ENCODE peak calls at places on chromosomes 3 and 15, in seven cellular contexts. One of them, this sample, is unnamed. For H3K4me1 and H3K36me3, the result is how much of the 10 kb centered on the place peaks cover.

GRCh38 chr3:101151286-101151901 is 158.2 kb upstream of the ABI3BP start:
- DNase-seq in CD4-positive, CD25-positive, alpha-beta regulatory T cell: no peak
- DNase-seq in neuronal stem cell: no peak
- DNase-seq in neural progenitor cell: no peak
- DNase-seq in PC-9: no peak
- DNase-seq in left ventricle myocardium inferior: no peak
- DNase-seq in uterus: no peak
- DNase-seq in this sample: no peak

GRCh38 chr3:149274220-149274619 is 52.6 kb upstream of the CP start:
- DNase-seq in CD4-positive, CD25-positive, alpha-beta regulatory T cell: no peak
- DNase-seq in neuronal stem cell: no peak
- DNase-seq in neural progenitor cell: no peak
- DNase-seq in PC-9: no peak
- DNase-seq in left ventricle myocardium inferior: no peak
- DNase-seq in uterus: no peak
- DNase-seq in this sample: no peak

GRCh38 chr3:119311191-119311925 is 17.2 kb downstream of the ARHGAP31 start:
- DNase-seq in CD4-positive, CD25-positive, alpha-beta regulatory T cell: no peak
- DNase-seq in neuronal stem cell: no peak
- DNase-seq in neural progenitor cell: no peak
- DNase-seq in PC-9: no peak
- DNase-seq in left ventricle myocardium inferior: no peak
- DNase-seq in uterus: no peak
- DNase-seq in this sample: no peak

GRCh38 chr3:10185804-10186762 is 21.4 kb downstream of the IRAK2 start:
- DNase-seq in CD4-positive, CD25-positive, alpha-beta regulatory T cell: no peak
- DNase-seq in neuronal stem cell: no peak
- DNase-seq in neural progenitor cell: no peak
- DNase-seq in PC-9: no peak
- DNase-seq in left ventricle myocardium inferior: no peak
- DNase-seq in uterus: no peak
- DNase-seq in this sample: no peak

GRCh38 chr15:23690450-23690852 is 3.3 kb upstream of the NDN start:
- DNase-seq in CD4-positive, CD25-positive, alpha-beta regulatory T cell: no peak
- DNase-seq in neuronal stem cell: peak
- DNase-seq in neural progenitor cell: peak
- DNase-seq in PC-9: no peak
- DNase-seq in left ventricle myocardium inferior: peak
- DNase-seq in uterus: peak
- DNase-seq in this sample: no peak

GRCh38 chr15:77720617-77721016 is 87.9 kb upstream of the LINGO1 start:
- DNase-seq in CD4-positive, CD25-positive, alpha-beta regulatory T cell: no peak
- DNase-seq in neuronal stem cell: no peak
- DNase-seq in neural progenitor cell: no peak
- DNase-seq in PC-9: no peak
- DNase-seq in left ventricle myocardium inferior: no peak
- DNase-seq in uterus: no peak
- DNase-seq in this sample: no peak

GRCh38 chr3:112767777-112768176 is 78.9 kb downstream of the CD200R1L start:
- DNase-seq in CD4-positive, CD25-positive, alpha-beta regulatory T cell: no peak
- DNase-seq in neuronal stem cell: no peak
- DNase-seq in neural progenitor cell: no peak
- DNase-seq in PC-9: no peak
- DNase-seq in left ventricle myocardium inferior: no peak
- DNase-seq in uterus: no peak
- DNase-seq in this sample: no peak

GRCh38 chr15:85624241-85624855 is 170.4 kb downstream of the KLHL25 start:
- DNase-seq in CD4-positive, CD25-positive, alpha-beta regulatory T cell: peak
- DNase-seq in neuronal stem cell: no peak
- DNase-seq in neural progenitor cell: no peak
- DNase-seq in PC-9: no peak
- DNase-seq in left ventricle myocardium inferior: no peak
- DNase-seq in uterus: no peak
- DNase-seq in this sample: no peak

GRCh38 chr3:13338231-13338630 is 81.9 kb downstream of the NUP210 start:
- DNase-seq in CD4-positive, CD25-positive, alpha-beta regulatory T cell: no peak
- DNase-seq in neuronal stem cell: no peak
- DNase-seq in neural progenitor cell: no peak
- DNase-seq in PC-9: no peak
- DNase-seq in left ventricle myocardium inferior: no peak
- DNase-seq in uterus: no peak
- DNase-seq in this sample: no peak

GRCh38 chr3:13336592-13336991 is 83.5 kb downstream of the NUP210 start:
- DNase-seq in CD4-positive, CD25-positive, alpha-beta regulatory T cell: no peak
- DNase-seq in neuronal stem cell: no peak
- DNase-seq in neural progenitor cell: no peak
- DNase-seq in PC-9: no peak
- DNase-seq in left ventricle myocardium inferior: no peak
- DNase-seq in uterus: no peak
- DNase-seq in this sample: no peak

GRCh38 chr3:13338996-13339395 is 81.1 kb downstream of the NUP210 start:
- DNase-seq in CD4-positive, CD25-positive, alpha-beta regulatory T cell: no peak
- DNase-seq in neuronal stem cell: no peak
- DNase-seq in neural progenitor cell: no peak
- DNase-seq in PC-9: no peak
- DNase-seq in left ventricle myocardium inferior: no peak
- DNase-seq in uterus: no peak
- DNase-seq in this sample: no peak

GRCh38 chr3:13343601-13344000 is 76.5 kb downstream of the NUP210 start:
- DNase-seq in CD4-positive, CD25-positive, alpha-beta regulatory T cell: no peak
- DNase-seq in neuronal stem cell: no peak
- DNase-seq in neural progenitor cell: no peak
- DNase-seq in PC-9: no peak
- DNase-seq in left ventricle myocardium inferior: no peak
- DNase-seq in uterus: no peak
- DNase-seq in this sample: no peak

GRCh38 chr3:13339833-13340232 is 80.3 kb downstream of the NUP210 start:
- DNase-seq in CD4-positive, CD25-positive, alpha-beta regulatory T cell: no peak
- DNase-seq in neuronal stem cell: no peak
- DNase-seq in neural progenitor cell: no peak
- DNase-seq in PC-9: no peak
- DNase-seq in left ventricle myocardium inferior: no peak
- DNase-seq in uterus: no peak
- DNase-seq in this sample: no peak
- H3K4me3 ChIP-seq in CD4-positive, CD25-positive, alpha-beta regulatory T cell: no peak
- H3K4me3 ChIP-seq in neuronal stem cell: no peak
- H3K4me3 ChIP-seq in neural progenitor cell: no peak
- H3K4me3 ChIP-seq in PC-9: no peak
- H3K4me3 ChIP-seq in left ventricle myocardium inferior: no peak
- H3K4me3 ChIP-seq in uterus: no peak
- H3K4me3 ChIP-seq in this sample: no peak

DNA sequence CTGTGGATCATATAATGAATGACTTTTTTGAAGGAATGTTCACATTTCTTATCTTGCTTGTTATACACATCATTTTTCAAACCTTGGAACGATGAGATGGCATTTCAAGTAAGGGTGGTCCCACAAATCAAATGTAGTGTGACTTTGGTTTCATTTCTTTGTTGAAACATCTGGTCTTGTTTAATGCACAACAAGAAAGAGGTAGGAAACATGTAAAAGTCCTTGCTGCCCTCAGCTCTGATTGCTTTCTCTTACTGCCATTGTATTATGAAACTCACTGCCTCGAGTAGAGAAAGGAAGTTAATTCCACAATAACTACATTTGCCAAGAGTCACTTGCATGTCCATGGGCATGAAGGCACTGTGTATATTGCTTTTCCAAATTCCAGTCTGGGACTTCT is 32.2 kb downstream of the RBMS3 start:
- DNase-seq in CD4-positive, CD25-positive, alpha-beta regulatory T cell: no peak
- DNase-seq in neuronal stem cell: no peak
- DNase-seq in neural progenitor cell: no peak
- DNase-seq in PC-9: no peak
- DNase-seq in left ventricle myocardium inferior: no peak
- DNase-seq in uterus: no peak
- DNase-seq in this sample: no peak
- H3K4me1 ChIP-seq in CD4-positive, CD25-positive, alpha-beta regulatory T cell: under half
- H3K4me1 ChIP-seq in neuronal stem cell: under half
- H3K4me1 ChIP-seq in neural progenitor cell: under half
- H3K4me1 ChIP-seq in PC-9: under half
- H3K4me1 ChIP-seq in left ventricle myocardium inferior: half or more
- H3K4me1 ChIP-seq in uterus: under half
- H3K4me1 ChIP-seq in this sample: under half

DNA sequence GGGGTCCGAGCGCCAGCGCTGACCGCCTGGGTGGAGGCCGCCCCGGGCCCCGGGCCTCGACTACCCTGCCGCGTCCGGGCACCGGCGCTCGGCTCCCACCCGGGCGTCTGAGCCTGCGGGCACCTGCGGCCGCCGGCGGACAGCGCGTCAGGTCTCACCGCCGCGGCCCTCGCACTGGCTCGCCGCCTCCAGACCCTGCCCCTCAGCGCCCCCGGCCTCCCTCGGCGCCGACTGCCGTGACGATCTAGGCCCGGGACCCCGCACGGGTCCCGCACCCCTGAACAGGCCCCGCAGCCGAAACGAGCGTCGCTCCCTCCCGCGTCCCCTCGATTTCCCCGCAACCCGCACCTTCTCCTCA is 297 bp downstream of the PRC1 start:
- DNase-seq in CD4-positive, CD25-positive, alpha-beta regulatory T cell: no peak
- DNase-seq in neuronal stem cell: peak
- DNase-seq in neural progenitor cell: peak
- DNase-seq in PC-9: peak
- DNase-seq in left ventricle myocardium inferior: no peak
- DNase-seq in uterus: no peak
- DNase-seq in this sample: no peak
- H3K36me3 ChIP-seq in CD4-positive, CD25-positive, alpha-beta regulatory T cell: under half
- H3K36me3 ChIP-seq in neuronal stem cell: under half
- H3K36me3 ChIP-seq in neural progenitor cell: under half
- H3K36me3 ChIP-seq in PC-9: under half
- H3K36me3 ChIP-seq in left ventricle myocardium inferior: under half
- H3K36me3 ChIP-seq in uterus: under half
- H3K36me3 ChIP-seq in this sample: under half

DNA sequence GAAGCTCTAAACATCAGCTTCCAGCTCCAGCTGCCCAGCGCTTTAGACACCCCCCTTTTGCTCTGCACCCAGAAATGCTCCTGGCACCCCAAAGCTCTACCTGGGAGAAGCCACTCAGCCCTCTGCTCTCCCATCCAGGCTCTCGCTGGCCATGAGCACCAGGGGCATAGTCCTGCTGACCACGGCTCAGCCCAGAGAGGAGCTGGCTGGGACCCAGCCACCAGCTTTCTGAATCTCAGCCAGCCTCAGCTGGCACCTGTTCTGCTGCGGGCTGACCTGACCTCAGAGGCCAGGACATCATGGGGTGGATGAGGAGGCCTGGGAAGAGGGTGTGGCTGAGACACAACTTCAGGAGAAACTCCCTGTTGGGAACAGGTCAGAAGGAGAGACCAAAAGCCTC is 8.6 kb downstream of the NTRK3 start:
- DNase-seq in CD4-positive, CD25-positive, alpha-beta regulatory T cell: no peak
- DNase-seq in neuronal stem cell: no peak
- DNase-seq in neural progenitor cell: no peak
- DNase-seq in PC-9: no peak
- DNase-seq in left ventricle myocardium inferior: peak
- DNase-seq in uterus: no peak
- DNase-seq in this sample: no peak
- H3K4me3 ChIP-seq in CD4-positive, CD25-positive, alpha-beta regulatory T cell: no peak
- H3K4me3 ChIP-seq in neuronal stem cell: no peak
- H3K4me3 ChIP-seq in neural progenitor cell: no peak
- H3K4me3 ChIP-seq in PC-9: no peak
- H3K4me3 ChIP-seq in left ventricle myocardium inferior: no peak
- H3K4me3 ChIP-seq in uterus: no peak
- H3K4me3 ChIP-seq in this sample: no peak

GRCh38 chr3:141114179-141114745 is 63.1 kb downstream of the SPSB4 start:
- DNase-seq in CD4-positive, CD25-positive, alpha-beta regulatory T cell: no peak
- DNase-seq in neuronal stem cell: no peak
- DNase-seq in neural progenitor cell: no peak
- DNase-seq in PC-9: no peak
- DNase-seq in left ventricle myocardium inferior: no peak
- DNase-seq in uterus: no peak
- DNase-seq in this sample: no peak
- H3K4me1 ChIP-seq in CD4-positive, CD25-positive, alpha-beta regulatory T cell: under half
- H3K4me1 ChIP-seq in neuronal stem cell: under half
- H3K4me1 ChIP-seq in neural progenitor cell: under half
- H3K4me1 ChIP-seq in PC-9: under half
- H3K4me1 ChIP-seq in left ventricle myocardium inferior: under half
- H3K4me1 ChIP-seq in uterus: under half
- H3K4me1 ChIP-seq in this sample: under half

GRCh38 chr3:170386468-170386867 is 29.0 kb downstream of the SKIL start:
- DNase-seq in CD4-positive, CD25-positive, alpha-beta regulatory T cell: no peak
- DNase-seq in neuronal stem cell: no peak
- DNase-seq in neural progenitor cell: no peak
- DNase-seq in PC-9: no peak
- DNase-seq in left ventricle myocardium inferior: no peak
- DNase-seq in uterus: no peak
- DNase-seq in this sample: no peak
- H3K36me3 ChIP-seq in CD4-positive, CD25-positive, alpha-beta regulatory T cell: under half
- H3K36me3 ChIP-seq in neuronal stem cell: under half
- H3K36me3 ChIP-seq in neural progenitor cell: under half
- H3K36me3 ChIP-seq in PC-9: half or more
- H3K36me3 ChIP-seq in left ventricle myocardium inferior: half or more
- H3K36me3 ChIP-seq in uterus: under half
- H3K36me3 ChIP-seq in this sample: under half

DNA sequence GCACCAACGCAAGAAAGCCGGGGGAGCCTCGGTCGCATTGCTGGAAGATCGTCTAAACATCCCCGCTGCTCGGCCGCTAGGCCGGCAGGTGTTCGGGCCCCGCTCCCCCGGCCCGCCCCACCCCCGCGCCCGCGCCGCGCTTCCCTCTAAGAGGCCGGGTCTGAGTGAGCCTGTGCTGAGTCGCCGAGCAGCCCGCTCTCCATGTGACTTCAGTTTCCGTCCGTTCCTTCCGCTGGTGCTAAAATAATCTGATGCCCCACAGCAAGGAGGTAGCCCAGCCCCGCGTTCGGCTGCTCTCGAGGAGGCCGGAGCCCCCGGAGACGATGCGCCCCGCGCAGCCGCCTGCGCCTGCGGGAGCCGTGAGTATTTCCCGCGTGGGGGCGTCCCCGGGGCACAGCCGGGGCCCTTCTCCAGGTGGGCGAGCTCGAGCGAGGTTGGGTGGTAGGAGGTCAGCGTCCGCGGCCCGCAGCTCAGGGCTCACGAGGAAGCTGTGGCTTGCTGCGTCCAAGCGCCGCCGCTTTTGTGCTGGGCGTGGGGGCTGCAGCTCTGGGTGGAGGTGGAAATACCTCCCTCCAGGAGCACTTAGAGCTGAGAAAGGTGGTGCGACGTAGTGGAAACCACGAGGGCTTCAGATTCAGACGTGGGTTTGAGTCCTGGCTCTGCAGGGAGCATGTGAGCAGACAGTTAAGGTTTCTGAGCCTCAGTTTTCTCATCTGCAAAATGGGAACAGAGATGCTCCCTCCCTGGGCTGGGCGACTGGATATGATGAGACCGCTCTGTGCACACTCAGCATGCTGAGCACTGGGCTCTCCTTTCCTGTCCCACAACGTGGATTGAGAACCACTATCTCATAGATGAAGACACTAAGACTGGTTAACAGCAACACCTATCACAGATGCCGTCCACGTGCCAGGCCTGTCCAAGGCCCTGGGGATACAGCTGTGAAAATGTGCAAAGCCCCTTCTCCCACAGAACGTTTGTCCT is at the start of gene NRROS:
- DNase-seq in CD4-positive, CD25-positive, alpha-beta regulatory T cell: peak
- DNase-seq in neuronal stem cell: peak
- DNase-seq in neural progenitor cell: peak
- DNase-seq in PC-9: peak
- DNase-seq in left ventricle myocardium inferior: peak
- DNase-seq in uterus: peak
- DNase-seq in this sample: peak
- H3K4me3 ChIP-seq in CD4-positive, CD25-positive, alpha-beta regulatory T cell: peak
- H3K4me3 ChIP-seq in neuronal stem cell: peak
- H3K4me3 ChIP-seq in neural progenitor cell: peak
- H3K4me3 ChIP-seq in PC-9: peak
- H3K4me3 ChIP-seq in left ventricle myocardium inferior: peak
- H3K4me3 ChIP-seq in uterus: peak
- H3K4me3 ChIP-seq in this sample: peak